ENCODE peak calls at places on chromosomes 11 and 22, in nine cellular contexts. C, U, O, X, F, P, M, V and S are unnamed samples.

GRCh38 chr11:65574963-65575567 is 788 bp upstream of the EHBP1L1 start:
- DNase-seq in C (no peak), U (no peak), O (no peak), X (peak), F (no peak), P (no peak), M (no peak), V (no peak), S (no peak)

GRCh38 chr11:115459563-115459962 is 44.7 kb downstream of the CADM1 start:
- DNase-seq in C (no peak), U (no peak), O (no peak), X (peak), F (no peak), P (no peak), M (no peak), V (no peak), S (no peak)

GRCh38 chr11:95147364-95147905 is 57.8 kb downstream of the ENDOD1 start:
- DNase-seq in C (no peak), U (no peak), O (no peak), X (peak), F (no peak), P (peak), M (peak), V (no peak), S (no peak)

GRCh38 chr11:134498326-134499139 is 86.5 kb upstream of the B3GAT1 start:
- DNase-seq in C (no peak), U (peak), O (no peak), X (no peak), F (no peak), P (no peak), M (no peak), V (no peak), S (no peak)

GRCh38 chr11:17073370-17074027 is 4.0 kb downstream of the RPS13 start:
- DNase-seq in C (no peak), U (no peak), O (no peak), X (no peak), F (no peak), P (no peak), M (no peak), V (no peak), S (no peak)

GRCh38 chr11:134289789-134290188 is 13.6 kb downstream of the GLB1L3 start:
- DNase-seq in C (no peak), U (no peak), O (no peak), X (no peak), F (no peak), P (no peak), M (no peak), V (no peak), S (no peak)

GRCh38 chr22:20011993-20012740 is 4.5 kb downstream of the ARVCF start:
- DNase-seq in C (no peak), U (no peak), O (no peak), X (no peak), F (no peak), P (no peak), M (no peak), V (no peak), S (no peak)

GRCh38 chr11:14578551-14578956 is 58.4 kb upstream of the PSMA1 start:
- DNase-seq in C (no peak), U (no peak), O (no peak), X (peak), F (no peak), P (peak), M (no peak), V (peak), S (no peak)

GRCh38 chr22:19586922-19587684 is 62.9 kb upstream of the CLDN5 start:
- DNase-seq in C (no peak), U (peak), O (no peak), X (no peak), F (no peak), P (no peak), M (no peak), V (no peak), S (no peak)

GRCh38 chr11:76176463-76176862 is 29.8 kb downstream of the WNT11 start:
- DNase-seq in C (no peak), U (no peak), O (no peak), X (no peak), F (no peak), P (no peak), M (no peak), V (no peak), S (no peak)

GRCh38 chr11:111329306-111330204 is 31.2 kb downstream of the POU2AF3 start:
- DNase-seq in C (no peak), U (no peak), O (peak), X (no peak), F (no peak), P (no peak), M (no peak), V (no peak), S (no peak)

GRCh38 chr22:21926728-21927127 is 25.9 kb downstream of the PPM1F start:
- DNase-seq in C (no peak), U (no peak), O (no peak), X (no peak), F (no peak), P (no peak), M (no peak), V (no peak), S (no peak)

GRCh38 chr22:31707519-31707918 is 42.4 kb downstream of the PRR14L start:
- DNase-seq in C (no peak), U (no peak), O (no peak), X (no peak), F (no peak), P (no peak), M (no peak), V (no peak), S (no peak)

GRCh38 chr22:49087163-49087562 is 740.5 kb downstream of the BRD1 start:
- DNase-seq in C (no peak), U (no peak), O (no peak), X (no peak), F (no peak), P (no peak), M (no peak), V (no peak), S (no peak)

GRCh38 chr11:18802381-18803257 is 11.0 kb upstream of the PTPN5 start:
- DNase-seq in C (peak), U (no peak), O (no peak), X (peak), F (peak), P (peak), M (peak), V (peak), S (no peak)

GRCh38 chr22:46405925-46406324 is 70.4 kb downstream of the TRMU start:
- DNase-seq in C (no peak), U (no peak), O (no peak), X (no peak), F (no peak), P (no peak), M (no peak), V (no peak), S (no peak)

GRCh38 chr11:5004429-5005274 is 10.0 kb downstream of the OR51L1 start:
- DNase-seq in C (peak), U (no peak), O (peak), X (peak), F (peak), P (peak), M (peak), V (peak), S (no peak)

DNA sequence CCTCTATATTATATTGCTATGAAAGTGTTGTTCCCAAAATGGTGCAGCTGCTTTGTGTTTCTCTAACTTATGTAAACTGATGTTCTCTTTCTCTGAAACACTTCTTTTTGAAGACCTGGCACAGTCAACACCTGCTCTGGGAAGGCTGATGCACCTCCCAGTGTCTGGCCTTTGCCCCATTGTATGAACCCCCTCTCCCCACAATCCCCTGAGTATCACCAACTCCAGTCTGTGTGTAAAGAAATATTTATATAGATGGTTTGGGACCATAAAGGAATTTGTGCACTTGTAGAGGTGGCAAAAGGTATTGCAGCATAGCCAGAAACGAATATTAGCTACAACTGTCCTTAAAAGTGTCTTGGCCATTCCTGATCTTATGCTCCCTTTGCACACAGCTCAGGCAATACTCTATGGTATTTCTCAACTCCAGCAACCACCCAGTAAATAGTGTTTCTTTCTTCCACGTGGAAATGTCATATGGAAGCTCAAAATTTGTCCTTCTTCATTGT is 365.2 kb upstream of the DDI1 start:
- DNase-seq in C (no peak), U (no peak), O (no peak), X (no peak), F (no peak), P (no peak), M (no peak), V (no peak), S (no peak)
- TF ChIP-seq CTCF in C (no peak), U (no peak), O (no peak), X (no peak), F (peak), P (no peak), M (peak), V (peak), S (no peak)

GRCh38 chr11:122578168-122578825 is 77.2 kb upstream of the UBASH3B start:
- DNase-seq in C (no peak), U (no peak), O (no peak), X (peak), F (no peak), P (no peak), M (no peak), V (no peak), S (no peak)
- TF ChIP-seq CTCF in C (peak), U (no peak), O (no peak), X (no peak), F (no peak), P (no peak), M (no peak), V (peak), S (no peak)

GRCh38 chr22:34297536-34298120 is 377.4 kb upstream of the LARGE1 start:
- DNase-seq in C (no peak), U (no peak), O (no peak), X (no peak), F (no peak), P (no peak), M (no peak), V (no peak), S (no peak)
- TF ChIP-seq CTCF in C (no peak), U (no peak), O (no peak), X (no peak), F (no peak), P (no peak), M (no peak), V (no peak), S (no peak)

GRCh38 chr22:35177811-35178210 is 79.5 kb upstream of the HMGXB4 start:
- DNase-seq in C (no peak), U (no peak), O (no peak), X (no peak), F (no peak), P (no peak), M (no peak), V (no peak), S (no peak)
- TF ChIP-seq CTCF in C (no peak), U (no peak), O (no peak), X (no peak), F (no peak), P (no peak), M (no peak), V (no peak), S (no peak)